ENCODE peak calls at places on chromosomes 1 and 21, in ten cellular contexts. One of them, this sample, is unnamed.

GRCh38 chr21:16002872-16003466 is 273.2 kb downstream of the USP25 start:
- DNase-seq in globus pallidus: peak; percentile 43
- DNase-seq in HT1080: no peak
- DNase-seq in choroid plexus epithelial cell: peak; percentile 75
- DNase-seq in fibroblast of lung: peak; percentile 36
- DNase-seq in NB4: peak; percentile 1
- DNase-seq in frontal cortex: peak; percentile 18
- DNase-seq in left ventricle myocardium inferior: no peak
- DNase-seq in amniotic stem cell: no peak
- DNase-seq in Daoy: no peak
- DNase-seq in this sample: no peak

GRCh38 chr1:204560590-204560989 is 44.4 kb downstream of the MDM4 start:
- DNase-seq in HT1080: peak; percentile 53
- DNase-seq in Daoy: peak; percentile 25
- DNase-seq in amniotic stem cell: no peak
- DNase-seq in choroid plexus epithelial cell: peak; percentile 72
- DNase-seq in fibroblast of lung: peak; percentile 71
- DNase-seq in left ventricle myocardium inferior: no peak
- DNase-seq in NB4: no peak
- DNase-seq in globus pallidus: no peak
- DNase-seq in frontal cortex: no peak
- DNase-seq in this sample: no peak

GRCh38 chr1:110608247-110608646 is 2.1 kb upstream of the KCNA2 start:
- DNase-seq in left ventricle myocardium inferior: no peak
- DNase-seq in fibroblast of lung: no peak
- DNase-seq in globus pallidus: no peak
- DNase-seq in choroid plexus epithelial cell: no peak
- DNase-seq in amniotic stem cell: no peak
- DNase-seq in Daoy: no peak
- DNase-seq in NB4: no peak
- DNase-seq in frontal cortex: no peak
- DNase-seq in HT1080: no peak
- DNase-seq in this sample: no peak

GRCh38 chr21:33199516-33200217 is 30.1 kb upstream of the IFNAR2 start:
- DNase-seq in Daoy: peak; percentile 90
- DNase-seq in frontal cortex: peak; percentile 72
- DNase-seq in amniotic stem cell: peak; percentile 92
- DNase-seq in left ventricle myocardium inferior: peak; percentile 34
- DNase-seq in globus pallidus: peak; percentile 93
- DNase-seq in NB4: peak; percentile 88
- DNase-seq in choroid plexus epithelial cell: peak; percentile 97
- DNase-seq in HT1080: peak; percentile 81
- DNase-seq in fibroblast of lung: peak; percentile 88
- DNase-seq in this sample: peak; percentile 95

GRCh38 chr1:159161001-159161718 is 10.3 kb upstream of the CADM3 start:
- DNase-seq in amniotic stem cell: peak; percentile 71
- DNase-seq in frontal cortex: peak; percentile 62
- DNase-seq in HT1080: peak; percentile 84
- DNase-seq in left ventricle myocardium inferior: peak; percentile 47
- DNase-seq in choroid plexus epithelial cell: peak; percentile 90
- DNase-seq in globus pallidus: peak; percentile 71
- DNase-seq in NB4: peak; percentile 69
- DNase-seq in Daoy: peak; percentile 82
- DNase-seq in fibroblast of lung: peak; percentile 90
- DNase-seq in this sample: peak; percentile 79

GRCh38 chr1:64967381-64967780 is 1.0 kb upstream of the JAK1 start:
- DNase-seq in left ventricle myocardium inferior: no peak
- DNase-seq in NB4: no peak
- DNase-seq in fibroblast of lung: no peak
- DNase-seq in choroid plexus epithelial cell: no peak
- DNase-seq in amniotic stem cell: no peak
- DNase-seq in globus pallidus: no peak
- DNase-seq in frontal cortex: no peak
- DNase-seq in HT1080: no peak
- DNase-seq in Daoy: no peak
- DNase-seq in this sample: peak; percentile 41

GRCh38 chr1:204986181-204986580 is 56.8 kb upstream of the CNTN2 start:
- DNase-seq in fibroblast of lung: no peak
- DNase-seq in globus pallidus: no peak
- DNase-seq in frontal cortex: no peak
- DNase-seq in HT1080: no peak
- DNase-seq in Daoy: no peak
- DNase-seq in left ventricle myocardium inferior: no peak
- DNase-seq in NB4: no peak
- DNase-seq in choroid plexus epithelial cell: no peak
- DNase-seq in amniotic stem cell: no peak
- DNase-seq in this sample: no peak

GRCh38 chr1:170634293-170634692 is 29.6 kb upstream of the PRRX1 start:
- DNase-seq in Daoy: peak; percentile 5
- DNase-seq in amniotic stem cell: no peak
- DNase-seq in left ventricle myocardium inferior: no peak
- DNase-seq in NB4: no peak
- DNase-seq in frontal cortex: no peak
- DNase-seq in globus pallidus: no peak
- DNase-seq in HT1080: peak; percentile 8
- DNase-seq in fibroblast of lung: peak; percentile 88
- DNase-seq in choroid plexus epithelial cell: no peak
- DNase-seq in this sample: no peak

GRCh38 chr21:35323947-35324346 is 274.8 kb upstream of the RUNX1 start:
- DNase-seq in amniotic stem cell: no peak
- DNase-seq in left ventricle myocardium inferior: peak; percentile 44
- DNase-seq in Daoy: no peak
- DNase-seq in globus pallidus: no peak
- DNase-seq in HT1080: no peak
- DNase-seq in NB4: no peak
- DNase-seq in frontal cortex: no peak
- DNase-seq in choroid plexus epithelial cell: peak; percentile 35
- DNase-seq in fibroblast of lung: peak; percentile 16
- DNase-seq in this sample: no peak

GRCh38 chr21:45831991-45832740 is 149.4 kb upstream of the COL6A1 start:
- DNase-seq in left ventricle myocardium inferior: no peak
- DNase-seq in HT1080: no peak
- DNase-seq in Daoy: no peak
- DNase-seq in amniotic stem cell: no peak
- DNase-seq in frontal cortex: no peak
- DNase-seq in globus pallidus: no peak
- DNase-seq in fibroblast of lung: peak; percentile 28
- DNase-seq in choroid plexus epithelial cell: peak; percentile 87
- DNase-seq in NB4: peak; percentile 20
- DNase-seq in this sample: no peak

GRCh38 chr1:225389850-225390249 is 38.0 kb downstream of the LBR start:
- DNase-seq in choroid plexus epithelial cell: no peak
- DNase-seq in HT1080: no peak
- DNase-seq in amniotic stem cell: no peak
- DNase-seq in left ventricle myocardium inferior: no peak
- DNase-seq in frontal cortex: no peak
- DNase-seq in fibroblast of lung: no peak
- DNase-seq in globus pallidus: no peak
- DNase-seq in Daoy: no peak
- DNase-seq in NB4: no peak
- DNase-seq in this sample: no peak

GRCh38 chr1:56291374-56291841 is 288.0 kb downstream of the PLPP3 start:
- DNase-seq in choroid plexus epithelial cell: no peak
- DNase-seq in frontal cortex: no peak
- DNase-seq in Daoy: no peak
- DNase-seq in globus pallidus: no peak
- DNase-seq in amniotic stem cell: no peak
- DNase-seq in NB4: no peak
- DNase-seq in fibroblast of lung: no peak
- DNase-seq in HT1080: no peak
- DNase-seq in left ventricle myocardium inferior: peak; percentile 62
- DNase-seq in this sample: no peak

GRCh38 chr21:37868896-37869295 is 47.4 kb downstream of the KCNJ6 start:
- DNase-seq in NB4: no peak
- DNase-seq in Daoy: peak; percentile 65
- DNase-seq in choroid plexus epithelial cell: no peak
- DNase-seq in left ventricle myocardium inferior: no peak
- DNase-seq in fibroblast of lung: peak; percentile 48
- DNase-seq in HT1080: peak; percentile 17
- DNase-seq in globus pallidus: no peak
- DNase-seq in amniotic stem cell: no peak
- DNase-seq in frontal cortex: no peak
- DNase-seq in this sample: no peak

GRCh38 chr1:24293392-24294227 is 25.5 kb upstream of the GRHL3 start:
- DNase-seq in choroid plexus epithelial cell: no peak
- DNase-seq in Daoy: no peak
- DNase-seq in NB4: no peak
- DNase-seq in HT1080: no peak
- DNase-seq in amniotic stem cell: no peak
- DNase-seq in globus pallidus: no peak
- DNase-seq in fibroblast of lung: no peak
- DNase-seq in left ventricle myocardium inferior: no peak
- DNase-seq in frontal cortex: no peak
- DNase-seq in this sample: no peak

GRCh38 chr1:110060034-110060661 is 10.3 kb downstream of the ALX3 start:
- DNase-seq in Daoy: peak; percentile 75
- DNase-seq in left ventricle myocardium inferior: no peak
- DNase-seq in amniotic stem cell: no peak
- DNase-seq in frontal cortex: no peak
- DNase-seq in HT1080: peak; percentile 27
- DNase-seq in fibroblast of lung: no peak
- DNase-seq in NB4: peak; percentile 71
- DNase-seq in choroid plexus epithelial cell: peak; percentile 39
- DNase-seq in globus pallidus: no peak
- DNase-seq in this sample: peak; percentile 91

GRCh38 chr1:107255469-107255868 is 114.6 kb downstream of the NTNG1 start:
- DNase-seq in fibroblast of lung: no peak
- DNase-seq in left ventricle myocardium inferior: no peak
- DNase-seq in globus pallidus: no peak
- DNase-seq in frontal cortex: no peak
- DNase-seq in HT1080: no peak
- DNase-seq in NB4: no peak
- DNase-seq in amniotic stem cell: no peak
- DNase-seq in Daoy: no peak
- DNase-seq in choroid plexus epithelial cell: no peak
- DNase-seq in this sample: no peak

GRCh38 chr1:34358636-34359035 is 181.9 kb downstream of the C1orf94 start:
- DNase-seq in Daoy: peak; percentile 46
- DNase-seq in HT1080: no peak
- DNase-seq in frontal cortex: no peak
- DNase-seq in fibroblast of lung: no peak
- DNase-seq in NB4: no peak
- DNase-seq in globus pallidus: no peak
- DNase-seq in left ventricle myocardium inferior: no peak
- DNase-seq in choroid plexus epithelial cell: no peak
- DNase-seq in amniotic stem cell: no peak
- DNase-seq in this sample: no peak

GRCh38 chr1:202964755-202965440 is 2.2 kb downstream of the CYB5R1 start:
- DNase-seq in frontal cortex: no peak
- DNase-seq in globus pallidus: no peak
- DNase-seq in choroid plexus epithelial cell: peak; percentile 22
- DNase-seq in left ventricle myocardium inferior: peak; percentile 36
- DNase-seq in Daoy: peak; percentile 80
- DNase-seq in NB4: no peak
- DNase-seq in fibroblast of lung: peak; percentile 71
- DNase-seq in HT1080: peak; percentile 2
- DNase-seq in amniotic stem cell: no peak
- DNase-seq in this sample: no peak

GRCh38 chr1:6889875-6890480 is 104.7 kb downstream of the CAMTA1 start:
- DNase-seq in fibroblast of lung: peak; percentile 42
- DNase-seq in HT1080: peak; percentile 52
- DNase-seq in NB4: peak; percentile 56
- DNase-seq in Daoy: peak; percentile 49
- DNase-seq in amniotic stem cell: no peak
- DNase-seq in globus pallidus: peak; percentile 57
- DNase-seq in left ventricle myocardium inferior: no peak
- DNase-seq in choroid plexus epithelial cell: peak; percentile 83
- DNase-seq in frontal cortex: no peak
- DNase-seq in this sample: peak; percentile 81

This sample was measured in Karpas-422.